ENCODE peak calls at places on chromosomes 1 and 21, in ten cellular contexts. One of them, this sample, is unnamed.

GRCh38 chr1:52455686-52456085 is 51.3 kb downstream of the PRPF38A start:
- DNase-seq in activated naive CD8-positive, alpha-beta T cell treated with anti-CD3 and anti-CD28 coated beads, Interleukin-2, amount 50 U/mL, for 24 hours: no peak
- DNase-seq in neural crest cell: no peak
- DNase-seq in stimulated activated CD8-positive, alpha-beta memory T cell treated with anti-CD3 and anti-CD28 coated beads, Interleukin-15, amount 100 ng/mL, for 4 hours: no peak
- DNase-seq in mesendoderm: no peak
- DNase-seq in retinal pigment epithelial cell: no peak
- DNase-seq in neural progenitor cell: no peak
- DNase-seq in stimulated activated CD4-positive, alpha-beta T cell treated with anti-CD3 and anti-CD28 coated beads, Interleukin-2, amount 100 ng/mL, for 24 hours: no peak
- DNase-seq in effector memory CD8-positive, alpha-beta T cell: no peak
- DNase-seq in H4: no peak
- DNase-seq in this sample: no peak

GRCh38 chr1:172914517-172915144 is 136.1 kb downstream of the TNFSF18 start:
- DNase-seq in activated naive CD8-positive, alpha-beta T cell treated with anti-CD3 and anti-CD28 coated beads, Interleukin-2, amount 50 U/mL, for 24 hours: no peak
- DNase-seq in neural crest cell: no peak
- DNase-seq in stimulated activated CD8-positive, alpha-beta memory T cell treated with anti-CD3 and anti-CD28 coated beads, Interleukin-15, amount 100 ng/mL, for 4 hours: no peak
- DNase-seq in mesendoderm: no peak
- DNase-seq in retinal pigment epithelial cell: peak
- DNase-seq in neural progenitor cell: no peak
- DNase-seq in stimulated activated CD4-positive, alpha-beta T cell treated with anti-CD3 and anti-CD28 coated beads, Interleukin-2, amount 100 ng/mL, for 24 hours: no peak
- DNase-seq in effector memory CD8-positive, alpha-beta T cell: no peak
- DNase-seq in H4: peak
- DNase-seq in this sample: no peak

GRCh38 chr1:10626011-10626731 is 151.4 kb downstream of the PEX14 start:
- DNase-seq in activated naive CD8-positive, alpha-beta T cell treated with anti-CD3 and anti-CD28 coated beads, Interleukin-2, amount 50 U/mL, for 24 hours: no peak
- DNase-seq in neural crest cell: no peak
- DNase-seq in stimulated activated CD8-positive, alpha-beta memory T cell treated with anti-CD3 and anti-CD28 coated beads, Interleukin-15, amount 100 ng/mL, for 4 hours: no peak
- DNase-seq in mesendoderm: no peak
- DNase-seq in retinal pigment epithelial cell: no peak
- DNase-seq in neural progenitor cell: no peak
- DNase-seq in stimulated activated CD4-positive, alpha-beta T cell treated with anti-CD3 and anti-CD28 coated beads, Interleukin-2, amount 100 ng/mL, for 24 hours: no peak
- DNase-seq in effector memory CD8-positive, alpha-beta T cell: no peak
- DNase-seq in H4: no peak
- DNase-seq in this sample: no peak

GRCh38 chr1:116676291-116676690 is 8.8 kb upstream of the IGSF3 start:
- DNase-seq in activated naive CD8-positive, alpha-beta T cell treated with anti-CD3 and anti-CD28 coated beads, Interleukin-2, amount 50 U/mL, for 24 hours: no peak
- DNase-seq in neural crest cell: no peak
- DNase-seq in stimulated activated CD8-positive, alpha-beta memory T cell treated with anti-CD3 and anti-CD28 coated beads, Interleukin-15, amount 100 ng/mL, for 4 hours: no peak
- DNase-seq in mesendoderm: no peak
- DNase-seq in retinal pigment epithelial cell: no peak
- DNase-seq in neural progenitor cell: no peak
- DNase-seq in stimulated activated CD4-positive, alpha-beta T cell treated with anti-CD3 and anti-CD28 coated beads, Interleukin-2, amount 100 ng/mL, for 24 hours: no peak
- DNase-seq in effector memory CD8-positive, alpha-beta T cell: no peak
- DNase-seq in H4: no peak
- DNase-seq in this sample: no peak

GRCh38 chr1:84851839-84852238 is 41.2 kb downstream of the LPAR3 start:
- DNase-seq in activated naive CD8-positive, alpha-beta T cell treated with anti-CD3 and anti-CD28 coated beads, Interleukin-2, amount 50 U/mL, for 24 hours: no peak
- DNase-seq in neural crest cell: no peak
- DNase-seq in stimulated activated CD8-positive, alpha-beta memory T cell treated with anti-CD3 and anti-CD28 coated beads, Interleukin-15, amount 100 ng/mL, for 4 hours: no peak
- DNase-seq in mesendoderm: no peak
- DNase-seq in retinal pigment epithelial cell: peak
- DNase-seq in neural progenitor cell: no peak
- DNase-seq in stimulated activated CD4-positive, alpha-beta T cell treated with anti-CD3 and anti-CD28 coated beads, Interleukin-2, amount 100 ng/mL, for 24 hours: no peak
- DNase-seq in effector memory CD8-positive, alpha-beta T cell: no peak
- DNase-seq in H4: peak
- DNase-seq in this sample: no peak

GRCh38 chr21:34336756-34337391 is 26.9 kb upstream of the KCNE2 start:
- DNase-seq in activated naive CD8-positive, alpha-beta T cell treated with anti-CD3 and anti-CD28 coated beads, Interleukin-2, amount 50 U/mL, for 24 hours: no peak
- DNase-seq in neural crest cell: no peak
- DNase-seq in stimulated activated CD8-positive, alpha-beta memory T cell treated with anti-CD3 and anti-CD28 coated beads, Interleukin-15, amount 100 ng/mL, for 4 hours: no peak
- DNase-seq in mesendoderm: no peak
- DNase-seq in retinal pigment epithelial cell: no peak
- DNase-seq in neural progenitor cell: no peak
- DNase-seq in stimulated activated CD4-positive, alpha-beta T cell treated with anti-CD3 and anti-CD28 coated beads, Interleukin-2, amount 100 ng/mL, for 24 hours: no peak
- DNase-seq in effector memory CD8-positive, alpha-beta T cell: no peak
- DNase-seq in H4: peak
- DNase-seq in this sample: no peak

GRCh38 chr1:7235871-7236472 is 450.7 kb downstream of the CAMTA1 start:
- DNase-seq in activated naive CD8-positive, alpha-beta T cell treated with anti-CD3 and anti-CD28 coated beads, Interleukin-2, amount 50 U/mL, for 24 hours: no peak
- DNase-seq in neural crest cell: no peak
- DNase-seq in stimulated activated CD8-positive, alpha-beta memory T cell treated with anti-CD3 and anti-CD28 coated beads, Interleukin-15, amount 100 ng/mL, for 4 hours: no peak
- DNase-seq in mesendoderm: no peak
- DNase-seq in retinal pigment epithelial cell: no peak
- DNase-seq in neural progenitor cell: no peak
- DNase-seq in stimulated activated CD4-positive, alpha-beta T cell treated with anti-CD3 and anti-CD28 coated beads, Interleukin-2, amount 100 ng/mL, for 24 hours: no peak
- DNase-seq in effector memory CD8-positive, alpha-beta T cell: no peak
- DNase-seq in H4: no peak
- DNase-seq in this sample: peak

GRCh38 chr1:111624382-111624781 is 4.8 kb downstream of the RAP1A start:
- DNase-seq in activated naive CD8-positive, alpha-beta T cell treated with anti-CD3 and anti-CD28 coated beads, Interleukin-2, amount 50 U/mL, for 24 hours: no peak
- DNase-seq in neural crest cell: no peak
- DNase-seq in stimulated activated CD8-positive, alpha-beta memory T cell treated with anti-CD3 and anti-CD28 coated beads, Interleukin-15, amount 100 ng/mL, for 4 hours: no peak
- DNase-seq in mesendoderm: no peak
- DNase-seq in retinal pigment epithelial cell: no peak
- DNase-seq in neural progenitor cell: no peak
- DNase-seq in stimulated activated CD4-positive, alpha-beta T cell treated with anti-CD3 and anti-CD28 coated beads, Interleukin-2, amount 100 ng/mL, for 24 hours: no peak
- DNase-seq in effector memory CD8-positive, alpha-beta T cell: no peak
- DNase-seq in H4: no peak
- DNase-seq in this sample: no peak

GRCh38 chr1:91819038-91819788 is 66.7 kb downstream of the TGFBR3 start:
- DNase-seq in activated naive CD8-positive, alpha-beta T cell treated with anti-CD3 and anti-CD28 coated beads, Interleukin-2, amount 50 U/mL, for 24 hours: no peak
- DNase-seq in neural crest cell: no peak
- DNase-seq in stimulated activated CD8-positive, alpha-beta memory T cell treated with anti-CD3 and anti-CD28 coated beads, Interleukin-15, amount 100 ng/mL, for 4 hours: no peak
- DNase-seq in mesendoderm: no peak
- DNase-seq in retinal pigment epithelial cell: no peak
- DNase-seq in neural progenitor cell: no peak
- DNase-seq in stimulated activated CD4-positive, alpha-beta T cell treated with anti-CD3 and anti-CD28 coated beads, Interleukin-2, amount 100 ng/mL, for 24 hours: no peak
- DNase-seq in effector memory CD8-positive, alpha-beta T cell: no peak
- DNase-seq in H4: no peak
- DNase-seq in this sample: no peak

GRCh38 chr1:93732514-93732913 is 50.9 kb upstream of the BCAR3 start:
- DNase-seq in activated naive CD8-positive, alpha-beta T cell treated with anti-CD3 and anti-CD28 coated beads, Interleukin-2, amount 50 U/mL, for 24 hours: no peak
- DNase-seq in neural crest cell: no peak
- DNase-seq in stimulated activated CD8-positive, alpha-beta memory T cell treated with anti-CD3 and anti-CD28 coated beads, Interleukin-15, amount 100 ng/mL, for 4 hours: no peak
- DNase-seq in mesendoderm: peak
- DNase-seq in retinal pigment epithelial cell: no peak
- DNase-seq in neural progenitor cell: peak
- DNase-seq in stimulated activated CD4-positive, alpha-beta T cell treated with anti-CD3 and anti-CD28 coated beads, Interleukin-2, amount 100 ng/mL, for 24 hours: no peak
- DNase-seq in effector memory CD8-positive, alpha-beta T cell: no peak
- DNase-seq in H4: no peak
- DNase-seq in this sample: peak

GRCh38 chr21:45636921-45637646 is 6.4 kb upstream of the PCBP3 start:
- DNase-seq in activated naive CD8-positive, alpha-beta T cell treated with anti-CD3 and anti-CD28 coated beads, Interleukin-2, amount 50 U/mL, for 24 hours: no peak
- DNase-seq in neural crest cell: no peak
- DNase-seq in stimulated activated CD8-positive, alpha-beta memory T cell treated with anti-CD3 and anti-CD28 coated beads, Interleukin-15, amount 100 ng/mL, for 4 hours: no peak
- DNase-seq in mesendoderm: no peak
- DNase-seq in retinal pigment epithelial cell: no peak
- DNase-seq in neural progenitor cell: no peak
- DNase-seq in stimulated activated CD4-positive, alpha-beta T cell treated with anti-CD3 and anti-CD28 coated beads, Interleukin-2, amount 100 ng/mL, for 24 hours: no peak
- DNase-seq in effector memory CD8-positive, alpha-beta T cell: no peak
- DNase-seq in H4: peak
- DNase-seq in this sample: no peak

GRCh38 chr1:25468037-25468436 is 37.3 kb downstream of the MACO1 start:
- DNase-seq in activated naive CD8-positive, alpha-beta T cell treated with anti-CD3 and anti-CD28 coated beads, Interleukin-2, amount 50 U/mL, for 24 hours: no peak
- DNase-seq in neural crest cell: no peak
- DNase-seq in stimulated activated CD8-positive, alpha-beta memory T cell treated with anti-CD3 and anti-CD28 coated beads, Interleukin-15, amount 100 ng/mL, for 4 hours: no peak
- DNase-seq in mesendoderm: no peak
- DNase-seq in retinal pigment epithelial cell: no peak
- DNase-seq in neural progenitor cell: no peak
- DNase-seq in stimulated activated CD4-positive, alpha-beta T cell treated with anti-CD3 and anti-CD28 coated beads, Interleukin-2, amount 100 ng/mL, for 24 hours: no peak
- DNase-seq in effector memory CD8-positive, alpha-beta T cell: no peak
- DNase-seq in H4: no peak
- DNase-seq in this sample: no peak

GRCh38 chr1:221478050-221478949 is 263.6 kb downstream of the DUSP10 start:
- DNase-seq in activated naive CD8-positive, alpha-beta T cell treated with anti-CD3 and anti-CD28 coated beads, Interleukin-2, amount 50 U/mL, for 24 hours: peak
- DNase-seq in neural crest cell: peak
- DNase-seq in stimulated activated CD8-positive, alpha-beta memory T cell treated with anti-CD3 and anti-CD28 coated beads, Interleukin-15, amount 100 ng/mL, for 4 hours: peak
- DNase-seq in mesendoderm: peak
- DNase-seq in retinal pigment epithelial cell: peak
- DNase-seq in neural progenitor cell: peak
- DNase-seq in stimulated activated CD4-positive, alpha-beta T cell treated with anti-CD3 and anti-CD28 coated beads, Interleukin-2, amount 100 ng/mL, for 24 hours: peak
- DNase-seq in effector memory CD8-positive, alpha-beta T cell: peak
- DNase-seq in H4: peak
- DNase-seq in this sample: peak

GRCh38 chr1:224377676-224378006 is 21.0 kb downstream of the CNIH4 start:
- DNase-seq in activated naive CD8-positive, alpha-beta T cell treated with anti-CD3 and anti-CD28 coated beads, Interleukin-2, amount 50 U/mL, for 24 hours: peak
- DNase-seq in neural crest cell: no peak
- DNase-seq in stimulated activated CD8-positive, alpha-beta memory T cell treated with anti-CD3 and anti-CD28 coated beads, Interleukin-15, amount 100 ng/mL, for 4 hours: no peak
- DNase-seq in mesendoderm: no peak
- DNase-seq in retinal pigment epithelial cell: peak
- DNase-seq in neural progenitor cell: no peak
- DNase-seq in stimulated activated CD4-positive, alpha-beta T cell treated with anti-CD3 and anti-CD28 coated beads, Interleukin-2, amount 100 ng/mL, for 24 hours: peak
- DNase-seq in effector memory CD8-positive, alpha-beta T cell: no peak
- DNase-seq in H4: peak
- DNase-seq in this sample: no peak

GRCh38 chr1:21295059-21295401 is 4.8 kb upstream of the ECE1 start:
- DNase-seq in activated naive CD8-positive, alpha-beta T cell treated with anti-CD3 and anti-CD28 coated beads, Interleukin-2, amount 50 U/mL, for 24 hours: peak
- DNase-seq in neural crest cell: no peak
- DNase-seq in stimulated activated CD8-positive, alpha-beta memory T cell treated with anti-CD3 and anti-CD28 coated beads, Interleukin-15, amount 100 ng/mL, for 4 hours: no peak
- DNase-seq in mesendoderm: no peak
- DNase-seq in retinal pigment epithelial cell: no peak
- DNase-seq in neural progenitor cell: no peak
- DNase-seq in stimulated activated CD4-positive, alpha-beta T cell treated with anti-CD3 and anti-CD28 coated beads, Interleukin-2, amount 100 ng/mL, for 24 hours: peak
- DNase-seq in effector memory CD8-positive, alpha-beta T cell: no peak
- DNase-seq in H4: peak
- DNase-seq in this sample: no peak

GRCh38 chr1:153728305-153729066 is 636 bp downstream of the INTS3 start:
- DNase-seq in activated naive CD8-positive, alpha-beta T cell treated with anti-CD3 and anti-CD28 coated beads, Interleukin-2, amount 50 U/mL, for 24 hours: peak
- DNase-seq in neural crest cell: peak
- DNase-seq in stimulated activated CD8-positive, alpha-beta memory T cell treated with anti-CD3 and anti-CD28 coated beads, Interleukin-15, amount 100 ng/mL, for 4 hours: peak
- DNase-seq in mesendoderm: peak
- DNase-seq in retinal pigment epithelial cell: no peak
- DNase-seq in neural progenitor cell: peak
- DNase-seq in stimulated activated CD4-positive, alpha-beta T cell treated with anti-CD3 and anti-CD28 coated beads, Interleukin-2, amount 100 ng/mL, for 24 hours: peak
- DNase-seq in effector memory CD8-positive, alpha-beta T cell: no peak
- DNase-seq in H4: peak
- DNase-seq in this sample: peak

GRCh38 chr1:192491804-192492554 is 83.6 kb upstream of the RGS1 start:
- DNase-seq in activated naive CD8-positive, alpha-beta T cell treated with anti-CD3 and anti-CD28 coated beads, Interleukin-2, amount 50 U/mL, for 24 hours: no peak
- DNase-seq in neural crest cell: no peak
- DNase-seq in stimulated activated CD8-positive, alpha-beta memory T cell treated with anti-CD3 and anti-CD28 coated beads, Interleukin-15, amount 100 ng/mL, for 4 hours: no peak
- DNase-seq in mesendoderm: no peak
- DNase-seq in retinal pigment epithelial cell: no peak
- DNase-seq in neural progenitor cell: peak
- DNase-seq in stimulated activated CD4-positive, alpha-beta T cell treated with anti-CD3 and anti-CD28 coated beads, Interleukin-2, amount 100 ng/mL, for 24 hours: no peak
- DNase-seq in effector memory CD8-positive, alpha-beta T cell: no peak
- DNase-seq in H4: no peak
- DNase-seq in this sample: no peak

GRCh38 chr1:23673086-23673813 is 18.4 kb upstream of the RPL11 start:
- DNase-seq in activated naive CD8-positive, alpha-beta T cell treated with anti-CD3 and anti-CD28 coated beads, Interleukin-2, amount 50 U/mL, for 24 hours: peak
- DNase-seq in neural crest cell: peak
- DNase-seq in stimulated activated CD8-positive, alpha-beta memory T cell treated with anti-CD3 and anti-CD28 coated beads, Interleukin-15, amount 100 ng/mL, for 4 hours: no peak
- DNase-seq in mesendoderm: peak
- DNase-seq in retinal pigment epithelial cell: no peak
- DNase-seq in neural progenitor cell: peak
- DNase-seq in stimulated activated CD4-positive, alpha-beta T cell treated with anti-CD3 and anti-CD28 coated beads, Interleukin-2, amount 100 ng/mL, for 24 hours: no peak
- DNase-seq in effector memory CD8-positive, alpha-beta T cell: no peak
- DNase-seq in H4: peak
- DNase-seq in this sample: peak

GRCh38 chr1:224127925-224128819 is 14.3 kb downstream of the FBXO28 start:
- DNase-seq in activated naive CD8-positive, alpha-beta T cell treated with anti-CD3 and anti-CD28 coated beads, Interleukin-2, amount 50 U/mL, for 24 hours: no peak
- DNase-seq in neural crest cell: no peak
- DNase-seq in stimulated activated CD8-positive, alpha-beta memory T cell treated with anti-CD3 and anti-CD28 coated beads, Interleukin-15, amount 100 ng/mL, for 4 hours: no peak
- DNase-seq in mesendoderm: no peak
- DNase-seq in retinal pigment epithelial cell: no peak
- DNase-seq in neural progenitor cell: no peak
- DNase-seq in stimulated activated CD4-positive, alpha-beta T cell treated with anti-CD3 and anti-CD28 coated beads, Interleukin-2, amount 100 ng/mL, for 24 hours: no peak
- DNase-seq in effector memory CD8-positive, alpha-beta T cell: no peak
- DNase-seq in H4: no peak
- DNase-seq in this sample: no peak

GRCh38 chr1:244313346-244313745 is 138.4 kb downstream of the ADSS2 start:
- DNase-seq in activated naive CD8-positive, alpha-beta T cell treated with anti-CD3 and anti-CD28 coated beads, Interleukin-2, amount 50 U/mL, for 24 hours: no peak
- DNase-seq in neural crest cell: no peak
- DNase-seq in stimulated activated CD8-positive, alpha-beta memory T cell treated with anti-CD3 and anti-CD28 coated beads, Interleukin-15, amount 100 ng/mL, for 4 hours: no peak
- DNase-seq in mesendoderm: no peak
- DNase-seq in retinal pigment epithelial cell: no peak
- DNase-seq in neural progenitor cell: no peak
- DNase-seq in stimulated activated CD4-positive, alpha-beta T cell treated with anti-CD3 and anti-CD28 coated beads, Interleukin-2, amount 100 ng/mL, for 24 hours: no peak
- DNase-seq in effector memory CD8-positive, alpha-beta T cell: no peak
- DNase-seq in H4: no peak
- DNase-seq in this sample: no peak

GRCh38 chr1:182599339-182599738 is 4.8 kb downstream of the RGS16 start:
- DNase-seq in activated naive CD8-positive, alpha-beta T cell treated with anti-CD3 and anti-CD28 coated beads, Interleukin-2, amount 50 U/mL, for 24 hours: peak
- DNase-seq in neural crest cell: no peak
- DNase-seq in stimulated activated CD8-positive, alpha-beta memory T cell treated with anti-CD3 and anti-CD28 coated beads, Interleukin-15, amount 100 ng/mL, for 4 hours: no peak
- DNase-seq in mesendoderm: peak
- DNase-seq in retinal pigment epithelial cell: no peak
- DNase-seq in neural progenitor cell: peak
- DNase-seq in stimulated activated CD4-positive, alpha-beta T cell treated with anti-CD3 and anti-CD28 coated beads, Interleukin-2, amount 100 ng/mL, for 24 hours: no peak
- DNase-seq in effector memory CD8-positive, alpha-beta T cell: no peak
- DNase-seq in H4: no peak
- DNase-seq in this sample: peak

GRCh38 chr1:12380316-12381249 is 150.8 kb downstream of the VPS13D start:
- DNase-seq in activated naive CD8-positive, alpha-beta T cell treated with anti-CD3 and anti-CD28 coated beads, Interleukin-2, amount 50 U/mL, for 24 hours: no peak
- DNase-seq in neural crest cell: no peak
- DNase-seq in stimulated activated CD8-positive, alpha-beta memory T cell treated with anti-CD3 and anti-CD28 coated beads, Interleukin-15, amount 100 ng/mL, for 4 hours: no peak
- DNase-seq in mesendoderm: no peak
- DNase-seq in retinal pigment epithelial cell: no peak
- DNase-seq in neural progenitor cell: no peak
- DNase-seq in stimulated activated CD4-positive, alpha-beta T cell treated with anti-CD3 and anti-CD28 coated beads, Interleukin-2, amount 100 ng/mL, for 24 hours: no peak
- DNase-seq in effector memory CD8-positive, alpha-beta T cell: no peak
- DNase-seq in H4: no peak
- DNase-seq in this sample: no peak

GRCh38 chr1:30328401-30329262 is 394.8 kb downstream of the MATN1 start:
- DNase-seq in activated naive CD8-positive, alpha-beta T cell treated with anti-CD3 and anti-CD28 coated beads, Interleukin-2, amount 50 U/mL, for 24 hours: no peak
- DNase-seq in neural crest cell: no peak
- DNase-seq in stimulated activated CD8-positive, alpha-beta memory T cell treated with anti-CD3 and anti-CD28 coated beads, Interleukin-15, amount 100 ng/mL, for 4 hours: no peak
- DNase-seq in mesendoderm: no peak
- DNase-seq in retinal pigment epithelial cell: no peak
- DNase-seq in neural progenitor cell: no peak
- DNase-seq in stimulated activated CD4-positive, alpha-beta T cell treated with anti-CD3 and anti-CD28 coated beads, Interleukin-2, amount 100 ng/mL, for 24 hours: no peak
- DNase-seq in effector memory CD8-positive, alpha-beta T cell: no peak
- DNase-seq in H4: no peak
- DNase-seq in this sample: peak